ENCODE peak calls at places on chromosomes 2 and 18, in six cellular contexts. One of them, this sample, is unnamed.

GRCh38 chr18:9765505-9765904 is 57.4 kb downstream of the RAB31 start:
- DNase-seq in HL-60: no peak
- DNase-seq in tibial artery: no peak
- DNase-seq in sigmoid colon: no peak
- DNase-seq in fibroblast of pulmonary artery: no peak
- DNase-seq in left lung: no peak
- DNase-seq in this sample: no peak

GRCh38 chr2:48414980-48415764 is 114.8 kb upstream of the STON1 start:
- DNase-seq in HL-60: peak; percentile 79
- DNase-seq in tibial artery: no peak
- DNase-seq in sigmoid colon: no peak
- DNase-seq in fibroblast of pulmonary artery: peak; percentile 56
- DNase-seq in left lung: no peak
- DNase-seq in this sample: peak; percentile 71

GRCh38 chr2:139241256-139241655 is 461.1 kb upstream of the NXPH2 start:
- DNase-seq in HL-60: no peak
- DNase-seq in tibial artery: no peak
- DNase-seq in sigmoid colon: no peak
- DNase-seq in fibroblast of pulmonary artery: no peak
- DNase-seq in left lung: no peak
- DNase-seq in this sample: no peak

GRCh38 chr2:238761802-238762373 is 86.0 kb upstream of the TWIST2 start:
- DNase-seq in HL-60: no peak
- DNase-seq in tibial artery: no peak
- DNase-seq in sigmoid colon: no peak
- DNase-seq in fibroblast of pulmonary artery: peak; percentile 47
- DNase-seq in left lung: no peak
- DNase-seq in this sample: no peak

GRCh38 chr2:205716126-205716525 is 33.8 kb downstream of the NRP2 start:
- DNase-seq in HL-60: no peak
- DNase-seq in tibial artery: no peak
- DNase-seq in sigmoid colon: no peak
- DNase-seq in fibroblast of pulmonary artery: no peak
- DNase-seq in left lung: no peak
- DNase-seq in this sample: no peak

GRCh38 chr2:127015106-127015910 is 91.6 kb downstream of the BIN1 start:
- DNase-seq in HL-60: no peak
- DNase-seq in tibial artery: no peak
- DNase-seq in sigmoid colon: no peak
- DNase-seq in fibroblast of pulmonary artery: no peak
- DNase-seq in left lung: no peak
- DNase-seq in this sample: no peak

GRCh38 chr2:16198166-16198912 is 258.0 kb downstream of the MYCN start:
- DNase-seq in HL-60: no peak
- DNase-seq in tibial artery: no peak
- DNase-seq in sigmoid colon: no peak
- DNase-seq in fibroblast of pulmonary artery: no peak
- DNase-seq in left lung: no peak
- DNase-seq in this sample: no peak

GRCh38 chr2:146584316-146584715 is 1260.5 kb upstream of the ACVR2A start:
- DNase-seq in HL-60: no peak
- DNase-seq in tibial artery: no peak
- DNase-seq in sigmoid colon: no peak
- DNase-seq in fibroblast of pulmonary artery: no peak
- DNase-seq in left lung: no peak
- DNase-seq in this sample: no peak

GRCh38 chr2:5915926-5916325 is 223.7 kb downstream of the SOX11 start:
- DNase-seq in HL-60: no peak
- DNase-seq in tibial artery: no peak
- DNase-seq in sigmoid colon: no peak
- DNase-seq in fibroblast of pulmonary artery: no peak
- DNase-seq in left lung: no peak
- DNase-seq in this sample: no peak

GRCh38 chr2:217933326-217933993 is 69.3 kb downstream of the TNS1 start:
- DNase-seq in HL-60: no peak
- DNase-seq in tibial artery: peak; percentile 66
- DNase-seq in sigmoid colon: peak; percentile 86
- DNase-seq in fibroblast of pulmonary artery: no peak
- DNase-seq in left lung: peak; percentile 37
- DNase-seq in this sample: no peak

GRCh38 chr2:68995911-68996310 is 17.1 kb upstream of the ANTXR1 start:
- DNase-seq in HL-60: no peak
- DNase-seq in tibial artery: no peak
- DNase-seq in sigmoid colon: no peak
- DNase-seq in fibroblast of pulmonary artery: no peak
- DNase-seq in left lung: no peak
- DNase-seq in this sample: no peak

GRCh38 chr18:74116628-74117554 is 30.7 kb downstream of the FBXO15 start:
- DNase-seq in HL-60: no peak
- DNase-seq in tibial artery: no peak
- DNase-seq in sigmoid colon: no peak
- DNase-seq in fibroblast of pulmonary artery: peak; percentile 66
- DNase-seq in left lung: no peak
- DNase-seq in this sample: no peak

GRCh38 chr2:127149384-127149783 is 42.4 kb upstream of the BIN1 start:
- DNase-seq in HL-60: no peak
- DNase-seq in tibial artery: no peak
- DNase-seq in sigmoid colon: no peak
- DNase-seq in fibroblast of pulmonary artery: peak; percentile 90
- DNase-seq in left lung: no peak
- DNase-seq in this sample: no peak

GRCh38 chr18:79875931-79876461 is 75.5 kb downstream of the SLC66A2 start:
- DNase-seq in HL-60: no peak
- DNase-seq in tibial artery: no peak
- DNase-seq in sigmoid colon: no peak
- DNase-seq in fibroblast of pulmonary artery: no peak
- DNase-seq in left lung: peak; percentile 61
- DNase-seq in this sample: peak; percentile 54

GRCh38 chr18:47184419-47185050 is 8.4 kb upstream of the IER3IP1 start:
- DNase-seq in HL-60: peak; percentile 56
- DNase-seq in tibial artery: no peak
- DNase-seq in sigmoid colon: peak; percentile 65
- DNase-seq in fibroblast of pulmonary artery: peak; percentile 70
- DNase-seq in left lung: no peak
- DNase-seq in this sample: peak; percentile 67

GRCh38 chr2:162475661-162476060 is 131.7 kb downstream of the GCA start:
- DNase-seq in HL-60: no peak
- DNase-seq in tibial artery: no peak
- DNase-seq in sigmoid colon: no peak
- DNase-seq in fibroblast of pulmonary artery: peak; percentile 18
- DNase-seq in left lung: no peak
- DNase-seq in this sample: no peak

GRCh38 chr2:17059452-17059851 is 393.8 kb upstream of the CYRIA start:
- DNase-seq in HL-60: no peak
- DNase-seq in tibial artery: no peak
- DNase-seq in sigmoid colon: no peak
- DNase-seq in fibroblast of pulmonary artery: no peak
- DNase-seq in left lung: no peak
- DNase-seq in this sample: no peak

GRCh38 chr2:75595541-75596395 is 35.0 kb upstream of the EVA1A start:
- DNase-seq in HL-60: no peak
- DNase-seq in tibial artery: no peak
- DNase-seq in sigmoid colon: no peak
- DNase-seq in fibroblast of pulmonary artery: peak; percentile 68
- DNase-seq in left lung: no peak
- DNase-seq in this sample: no peak

GRCh38 chr2:158773121-158773520 is 22.0 kb upstream of the DAPL1 start:
- DNase-seq in HL-60: no peak
- DNase-seq in tibial artery: peak; percentile 28
- DNase-seq in sigmoid colon: no peak
- DNase-seq in fibroblast of pulmonary artery: peak; percentile 14
- DNase-seq in left lung: no peak
- DNase-seq in this sample: no peak

GRCh38 chr2:129236601-129237000 is 742.9 kb upstream of the RAB6C start:
- DNase-seq in HL-60: no peak
- DNase-seq in tibial artery: no peak
- DNase-seq in sigmoid colon: no peak
- DNase-seq in fibroblast of pulmonary artery: no peak
- DNase-seq in left lung: no peak
- DNase-seq in this sample: no peak

GRCh38 chr2:106537711-106538275 is 50.6 kb downstream of the CD8B2 start:
- DNase-seq in HL-60: no peak
- DNase-seq in tibial artery: no peak
- DNase-seq in sigmoid colon: no peak
- DNase-seq in fibroblast of pulmonary artery: no peak
- DNase-seq in left lung: no peak
- DNase-seq in this sample: no peak

GRCh38 chr2:112047537-112048235 is 7.4 kb upstream of the TMEM87B start:
- DNase-seq in HL-60: no peak
- DNase-seq in tibial artery: no peak
- DNase-seq in sigmoid colon: no peak
- DNase-seq in fibroblast of pulmonary artery: peak; percentile 33
- DNase-seq in left lung: no peak
- DNase-seq in this sample: no peak
- TF ChIP-seq CTCF in HL-60: no peak
- TF ChIP-seq CTCF in tibial artery: no peak
- TF ChIP-seq CTCF in sigmoid colon: no peak
- TF ChIP-seq CTCF in fibroblast of pulmonary artery: no peak
- TF ChIP-seq CTCF in left lung: no peak
- TF ChIP-seq CTCF in this sample: no peak

DNA sequence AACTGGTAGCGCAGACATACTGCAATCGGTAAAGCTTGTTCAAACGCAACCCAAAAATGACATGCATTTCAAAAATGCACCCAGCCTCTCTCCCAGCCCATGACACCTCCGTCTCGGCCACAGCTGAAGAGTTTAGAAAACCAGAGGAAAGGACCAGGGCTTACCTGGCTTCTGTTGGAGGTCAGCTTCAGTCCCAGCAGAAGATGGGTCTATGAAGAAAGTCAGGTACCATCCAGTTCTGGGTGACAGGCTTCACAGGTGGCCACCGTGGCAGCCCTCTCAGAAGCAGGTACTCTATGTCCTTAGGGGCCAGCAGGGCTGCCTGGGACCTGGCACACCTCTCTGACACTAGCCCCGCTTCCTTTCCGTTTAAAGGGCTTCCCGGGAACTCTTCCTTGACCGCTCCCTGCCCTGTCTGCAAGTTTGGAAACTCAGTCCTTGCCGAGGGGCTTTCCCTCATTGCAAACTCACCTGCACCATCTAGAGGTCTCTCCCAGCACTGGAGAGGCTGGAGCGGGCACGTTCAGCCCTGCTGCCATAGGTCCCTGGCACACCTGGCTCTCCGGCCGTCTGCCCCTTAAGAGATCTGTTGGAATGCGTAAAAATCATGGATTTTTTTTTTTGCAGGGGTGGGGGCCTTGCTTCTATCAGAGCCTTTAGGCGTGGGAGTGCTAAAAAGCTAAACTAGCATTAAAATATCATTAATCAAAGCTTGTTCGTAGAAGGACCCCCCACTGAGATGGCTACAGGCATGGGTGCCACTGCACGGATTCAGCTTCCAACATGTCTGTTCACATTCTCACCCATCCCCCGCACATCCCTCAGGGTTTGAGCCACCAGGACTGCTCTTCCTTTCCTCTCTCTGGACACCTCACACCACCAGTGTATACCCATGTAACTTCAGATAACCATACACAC is at the start of gene EDAR:
- DNase-seq in HL-60: no peak
- DNase-seq in tibial artery: no peak
- DNase-seq in sigmoid colon: no peak
- DNase-seq in fibroblast of pulmonary artery: peak; percentile 15
- DNase-seq in left lung: no peak
- DNase-seq in this sample: peak; percentile 72
- TF ChIP-seq CTCF in HL-60: no peak
- TF ChIP-seq CTCF in tibial artery: peak; percentile 9
- TF ChIP-seq CTCF in sigmoid colon: no peak
- TF ChIP-seq CTCF in fibroblast of pulmonary artery: peak; percentile 43
- TF ChIP-seq CTCF in left lung: peak; percentile 31
- TF ChIP-seq CTCF in this sample: peak; percentile 50

GRCh38 chr2:234607691-234608090 is 110.8 kb upstream of the ARL4C start:
- DNase-seq in HL-60: no peak
- DNase-seq in tibial artery: no peak
- DNase-seq in sigmoid colon: no peak
- DNase-seq in fibroblast of pulmonary artery: no peak
- DNase-seq in left lung: no peak
- DNase-seq in this sample: no peak

GRCh38 chr2:234615643-234616356 is 118.9 kb upstream of the ARL4C start:
- DNase-seq in HL-60: no peak
- DNase-seq in tibial artery: no peak
- DNase-seq in sigmoid colon: no peak
- DNase-seq in fibroblast of pulmonary artery: no peak
- DNase-seq in left lung: no peak
- DNase-seq in this sample: no peak

GRCh38 chr2:234606906-234607305 is 110.0 kb upstream of the ARL4C start:
- DNase-seq in HL-60: no peak
- DNase-seq in tibial artery: no peak
- DNase-seq in sigmoid colon: no peak
- DNase-seq in fibroblast of pulmonary artery: no peak
- DNase-seq in left lung: no peak
- DNase-seq in this sample: no peak

GRCh38 chr2:234608946-234609345 is 112.1 kb upstream of the ARL4C start:
- DNase-seq in HL-60: no peak
- DNase-seq in tibial artery: no peak
- DNase-seq in sigmoid colon: no peak
- DNase-seq in fibroblast of pulmonary artery: no peak
- DNase-seq in left lung: no peak
- DNase-seq in this sample: no peak

DNA sequence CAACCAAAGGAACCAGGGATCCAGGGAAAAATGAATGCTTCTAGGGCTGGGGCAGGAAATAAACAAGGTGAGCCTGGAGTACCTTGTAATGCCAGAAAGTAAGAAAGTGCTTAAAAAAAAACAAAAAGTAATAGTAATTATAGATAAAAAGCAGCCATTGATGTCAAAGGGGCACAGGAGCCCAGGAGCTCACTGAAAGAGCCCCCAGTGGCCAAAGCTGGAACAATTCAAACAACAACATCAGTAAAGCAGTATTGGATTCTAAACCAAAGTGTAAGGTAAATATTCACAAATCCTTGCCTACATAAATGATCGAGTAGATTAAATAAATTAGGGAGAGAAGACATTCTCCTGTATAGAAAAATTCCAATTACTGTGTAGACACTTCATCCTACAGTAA is 114.3 kb upstream of the ARL4C start:
- DNase-seq in HL-60: no peak
- DNase-seq in tibial artery: no peak
- DNase-seq in sigmoid colon: no peak
- DNase-seq in fibroblast of pulmonary artery: no peak
- DNase-seq in left lung: no peak
- DNase-seq in this sample: no peak
- TF ChIP-seq CTCF in HL-60: peak; percentile 8
- TF ChIP-seq CTCF in tibial artery: no peak
- TF ChIP-seq CTCF in sigmoid colon: no peak
- TF ChIP-seq CTCF in fibroblast of pulmonary artery: peak; percentile 38
- TF ChIP-seq CTCF in left lung: no peak
- TF ChIP-seq CTCF in this sample: peak; percentile 21

GRCh38 chr18:52287151-52287550 is 52.8 kb upstream of the DCC start:
- DNase-seq in HL-60: no peak
- DNase-seq in tibial artery: no peak
- DNase-seq in sigmoid colon: no peak
- DNase-seq in fibroblast of pulmonary artery: peak; percentile 71
- DNase-seq in left lung: no peak
- DNase-seq in this sample: no peak

GRCh38 chr18:52283927-52284326 is 56.1 kb upstream of the DCC start:
- DNase-seq in HL-60: no peak
- DNase-seq in tibial artery: no peak
- DNase-seq in sigmoid colon: no peak
- DNase-seq in fibroblast of pulmonary artery: no peak
- DNase-seq in left lung: no peak
- DNase-seq in this sample: no peak

GRCh38 chr18:52286675-52287074 is 53.3 kb upstream of the DCC start:
- DNase-seq in HL-60: no peak
- DNase-seq in tibial artery: no peak
- DNase-seq in sigmoid colon: no peak
- DNase-seq in fibroblast of pulmonary artery: no peak
- DNase-seq in left lung: no peak
- DNase-seq in this sample: no peak

GRCh38 chr18:52288403-52289004 is 51.5 kb upstream of the DCC start:
- DNase-seq in HL-60: no peak
- DNase-seq in tibial artery: no peak
- DNase-seq in sigmoid colon: no peak
- DNase-seq in fibroblast of pulmonary artery: peak; percentile 20
- DNase-seq in left lung: peak; percentile 54
- DNase-seq in this sample: peak; percentile 64
- TF ChIP-seq CTCF in HL-60: peak; percentile 82
- TF ChIP-seq CTCF in tibial artery: no peak
- TF ChIP-seq CTCF in sigmoid colon: no peak
- TF ChIP-seq CTCF in fibroblast of pulmonary artery: peak; percentile 78
- TF ChIP-seq CTCF in left lung: peak; percentile 36
- TF ChIP-seq CTCF in this sample: peak; percentile 50

This sample was measured in upper lobe of right lung.